ENCODE peak calls at places on chromosome 7, in ten cellular contexts. T is tibial artery, P is heart right ventricle, O is sigmoid colon, H is lower leg skin, D is choroid plexus epithelial cell, M is dorsolateral prefrontal cortex, I is stomach, B is foreskin fibroblast, R is left ventricle myocardium inferior. E is an unnamed sample.

GRCh38 chr7:5420108-5420840 is 3.4 kb downstream of the TNRC18 start:
- DNase-seq in T (peak; percentile 75), P (no peak), O (no peak), H (no peak), D (peak; percentile 14), M (peak; percentile 31), I (peak; percentile 45), B (peak; percentile 30), R (peak; percentile 38), E (no peak)

GRCh38 chr7:132500727-132501410 is 75.4 kb downstream of the PLXNA4 start:
- DNase-seq in T (peak; percentile 83), P (peak; percentile 77), O (peak; percentile 80), H (peak; percentile 55), D (peak; percentile 36), M (no peak), I (peak; percentile 80), B (peak; percentile 34), R (peak; percentile 71), E (peak; percentile 62)

GRCh38 chr7:77306231-77307067 is 106.8 kb upstream of the FGL2 start:
- DNase-seq in T (no peak), P (no peak), O (no peak), H (no peak), D (no peak), M (no peak), I (no peak), B (no peak), R (no peak), E (no peak)

GRCh38 chr7:26688936-26689506 is 175.4 kb downstream of the SKAP2 start:
- DNase-seq in T (no peak), P (no peak), O (no peak), H (no peak), D (no peak), M (no peak), I (no peak), B (no peak), R (no peak), E (no peak)

GRCh38 chr7:133545613-133546012 is 292.7 kb downstream of the EXOC4 start:
- DNase-seq in T (no peak), P (no peak), O (no peak), H (no peak), D (peak; percentile 86), M (no peak), I (no peak), B (peak; percentile 65), R (no peak), E (peak; percentile 51)

GRCh38 chr7:53993205-53993604 is 549.0 kb upstream of the VSTM2A start:
- DNase-seq in T (no peak), P (no peak), O (no peak), H (no peak), D (no peak), M (no peak), I (no peak), B (no peak), R (no peak), E (no peak)

GRCh38 chr7:138345567-138345966 is 114.5 kb upstream of the TRIM24 start:
- DNase-seq in T (no peak), P (no peak), O (no peak), H (no peak), D (no peak), M (no peak), I (no peak), B (no peak), R (no peak), E (no peak)

GRCh38 chr7:115240242-115240641 is 318.3 kb downstream of the MDFIC start:
- DNase-seq in T (no peak), P (no peak), O (no peak), H (no peak), D (no peak), M (no peak), I (no peak), B (no peak), R (no peak), E (no peak)

GRCh38 chr7:27303021-27303420 is 60.4 kb downstream of the EVX1 start:
- DNase-seq in T (no peak), P (no peak), O (no peak), H (peak; percentile 21), D (no peak), M (no peak), I (no peak), B (peak; percentile 7), R (no peak), E (no peak)

GRCh38 chr7:98956937-98957336 is 78.6 kb downstream of the TRRAP start:
- DNase-seq in T (no peak), P (peak; percentile 52), O (no peak), H (no peak), D (no peak), M (no peak), I (no peak), B (peak; percentile 83), R (peak; percentile 41), E (no peak)

GRCh38 chr7:44541-44896 is 147.9 kb upstream of the FAM20C start:
- DNase-seq in T (no peak), P (no peak), O (no peak), H (peak; percentile 5), D (no peak), M (no peak), I (no peak), B (no peak), R (no peak), E (no peak)

GRCh38 chr7:768881-769504 is 41.9 kb upstream of the PRKAR1B start:
- DNase-seq in T (no peak), P (no peak), O (peak; percentile 82), H (no peak), D (no peak), M (no peak), I (peak; percentile 53), B (no peak), R (peak; percentile 66), E (peak; percentile 38)

GRCh38 chr7:18873674-18874341 is 243.6 kb downstream of the TWIST1 start:
- DNase-seq in T (no peak), P (no peak), O (no peak), H (no peak), D (peak; percentile 74), M (no peak), I (no peak), B (peak; percentile 78), R (no peak), E (peak; percentile 49)

GRCh38 chr7:158572000-158572828 is 15.4 kb downstream of the PTPRN2 start:
- DNase-seq in T (no peak), P (no peak), O (no peak), H (no peak), D (peak; percentile 45), M (no peak), I (no peak), B (no peak), R (no peak), E (no peak)

GRCh38 chr7:149329787-149330334 is 67.9 kb downstream of the ZNF783 start:
- DNase-seq in T (no peak), P (no peak), O (no peak), H (no peak), D (no peak), M (no peak), I (no peak), B (no peak), R (no peak), E (no peak)
- TF ChIP-seq CTCF in T (no peak), P (no peak), O (no peak), H (no peak), D (peak; percentile 16), M (no peak), I (no peak), B (no peak), R (no peak), E (no peak)

DNA sequence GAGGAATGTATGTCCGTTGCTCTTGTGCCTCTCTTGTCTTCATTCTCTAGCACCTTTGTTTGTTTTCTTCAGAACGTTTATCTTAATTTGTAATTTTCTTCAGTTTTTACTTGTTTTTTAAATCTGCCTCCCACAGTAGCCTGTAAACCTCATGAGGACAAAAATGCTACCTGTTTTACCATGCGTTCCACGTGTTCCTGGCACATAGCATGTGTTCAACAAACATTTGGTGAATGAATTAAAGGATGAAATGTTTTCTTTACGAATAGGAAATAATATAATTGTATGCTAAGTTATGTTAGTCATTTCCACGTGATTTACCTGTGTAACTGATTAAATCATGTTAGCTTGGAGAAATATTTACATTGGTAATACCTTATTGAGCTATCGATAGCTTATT is 2.2 kb downstream of the RBM33 start:
- DNase-seq in T (no peak), P (no peak), O (no peak), H (no peak), D (no peak), M (no peak), I (no peak), B (no peak), R (no peak), E (no peak)
- H3K4me3 ChIP-seq in T (no peak overlapping the region), P (no peak overlapping the region), O (no peak overlapping the region), H (no peak overlapping the region), D (no peak overlapping the region), M (no peak overlapping the region), I (peak overlapping the region; percentile 95), B (peak overlapping the region; percentile 88), R (peak overlapping the region; percentile 96), E (no peak overlapping the region)

GRCh38 chr7:29247962-29248236 is 53.3 kb downstream of the CHN2 start:
- DNase-seq in T (no peak), P (no peak), O (no peak), H (no peak), D (no peak), M (no peak), I (no peak), B (no peak), R (no peak), E (no peak)

GRCh38 chr7:29249860-29250259 is 55.3 kb downstream of the CHN2 start:
- DNase-seq in T (no peak), P (no peak), O (no peak), H (no peak), D (no peak), M (no peak), I (no peak), B (no peak), R (no peak), E (no peak)

GRCh38 chr7:29248713-29249382 is 54.3 kb downstream of the CHN2 start:
- DNase-seq in T (no peak), P (no peak), O (no peak), H (no peak), D (no peak), M (no peak), I (no peak), B (no peak), R (no peak), E (no peak)

GRCh38 chr7:29247232-29247961 is 52.8 kb downstream of the CHN2 start:
- DNase-seq in T (no peak), P (no peak), O (no peak), H (no peak), D (no peak), M (no peak), I (no peak), B (no peak), R (no peak), E (no peak)

DNA sequence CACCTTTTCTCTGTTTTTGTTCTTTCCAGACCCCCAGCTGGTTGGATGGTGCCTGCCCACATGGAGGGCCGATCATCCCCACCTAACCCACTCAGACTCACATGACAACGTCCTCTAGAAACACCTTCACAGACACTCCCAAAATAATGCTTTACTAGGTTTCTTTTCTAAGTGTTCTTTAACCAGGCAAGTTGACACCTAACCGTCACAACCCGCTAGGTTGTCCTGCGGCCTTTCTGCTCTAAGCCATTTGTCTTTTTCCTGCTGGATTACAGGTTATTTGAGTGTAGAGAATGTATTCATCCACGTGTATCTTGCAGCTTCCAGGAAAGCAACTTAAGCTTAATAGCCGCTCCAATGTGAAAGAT is 54.8 kb downstream of the CHN2 start:
- DNase-seq in T (no peak), P (no peak), O (no peak), H (no peak), D (no peak), M (no peak), I (no peak), B (no peak), R (no peak), E (no peak)
- TF ChIP-seq CTCF in T (no peak), P (no peak), O (no peak), H (no peak), D (no peak), M (no peak), I (no peak), B (no peak), R (no peak), E (no peak)

GRCh38 chr7:47471358-47471703 is 110.6 kb downstream of the TNS3 start:
- DNase-seq in T (no peak), P (no peak), O (no peak), H (no peak), D (no peak), M (no peak), I (no peak), B (no peak), R (no peak), E (no peak)
- H3K4me3 ChIP-seq in T (no peak overlapping the region), P (no peak overlapping the region), O (no peak overlapping the region), H (no peak overlapping the region), D (no peak overlapping the region), M (no peak overlapping the region), I (no peak overlapping the region), B (no peak overlapping the region), R (no peak overlapping the region), E (no peak overlapping the region)

E was measured in astrocyte of the spinal cord.